ENCODE peak calls at places on chromosomes 13 and 19, in seven cellular contexts. K is T-cell; A is aorta; Q is iris pigment epithelial cell; M is GM23248; L is NCI-H187 treated with DMSO at 0.1 percent for 48 hours; H is stimulated activated CD4-positive, alpha-beta T cell treated with anti-CD3 and anti-CD28 coated beads, TNF-alpha, amount 100 ng/mL, for 24 hours. C is an unnamed sample.

GRCh38 chr19:51370230-51370629 is 1.4 kb upstream of the CLDND2 start:
- DNase-seq in L (no peak), M (no peak), A (no peak), Q (no peak), K (no peak), H (no peak), C (no peak)

GRCh38 chr19:38183227-38183914 is 40.7 kb downstream of the DPF1 start:
- DNase-seq in Q (peak; percentile 42), H (no peak), K (no peak), A (no peak), M (peak; percentile 61), L (no peak), C (no peak)

GRCh38 chr19:38273499-38273898 is 9.1 kb downstream of the SPINT2 start:
- DNase-seq in Q (no peak), L (no peak), H (no peak), M (no peak), A (no peak), K (no peak), C (peak; percentile 66)

GRCh38 chr13:95920485-95920884 is 132.7 kb downstream of the UGGT2 start:
- DNase-seq in H (no peak), K (no peak), A (no peak), Q (no peak), L (no peak), M (no peak), C (peak; percentile 7)

GRCh38 chr19:47028372-47028672 is 8.7 kb downstream of the NPAS1 start:
- DNase-seq in A (no peak), Q (no peak), H (no peak), L (no peak), M (no peak), K (no peak), C (no peak)

GRCh38 chr13:35566340-35566739 is 89.9 kb upstream of the MAB21L1 start:
- DNase-seq in A (no peak), L (no peak), H (no peak), M (no peak), Q (peak; percentile 6), K (no peak), C (no peak)

GRCh38 chr19:5921777-5922176 is 7.7 kb downstream of the CAPS start:
- DNase-seq in K (no peak), H (no peak), L (no peak), A (no peak), M (no peak), Q (no peak), C (no peak)

GRCh38 chr19:16739546-16739945 is 19.9 kb downstream of the NWD1 start:
- DNase-seq in A (no peak), K (no peak), M (peak; percentile 13), L (no peak), Q (no peak), H (no peak), C (no peak)

GRCh38 chr13:35882722-35883497 is 248.3 kb downstream of the DCLK1 start:
- DNase-seq in Q (peak; percentile 51), H (no peak), K (no peak), M (no peak), L (no peak), A (no peak), C (peak; percentile 69)

GRCh38 chr19:47381653-47382279 is 32.7 kb downstream of the DHX34 start:
- DNase-seq in Q (no peak), M (no peak), L (no peak), A (no peak), H (no peak), K (peak; percentile 40), C (no peak)

GRCh38 chr13:40666905-40667621 is 622 bp upstream of the FOXO1 start:
- DNase-seq in K (no peak), M (peak; percentile 77), H (no peak), A (peak; percentile 77), L (no peak), Q (no peak), C (no peak)

GRCh38 chr19:3374369-3375112 is 8.2 kb downstream of the NFIC start:
- DNase-seq in Q (no peak), L (no peak), H (no peak), K (no peak), A (no peak), M (no peak), C (no peak)

GRCh38 chr13:77898097-77898496 is 20.5 kb downstream of the EDNRB start:
- DNase-seq in H (no peak), Q (no peak), L (no peak), A (no peak), K (no peak), M (peak; percentile 64), C (peak; percentile 84)

GRCh38 chr19:46069841-46070341 is 29.1 kb upstream of the IGFL4 start:
- DNase-seq in H (no peak), Q (peak; percentile 89), M (peak; percentile 90), L (no peak), A (no peak), K (no peak), C (no peak)

GRCh38 chr19:11180346-11180745 is 17.0 kb downstream of the KANK2 start:
- DNase-seq in Q (no peak), M (peak; percentile 69), A (no peak), K (no peak), L (no peak), H (no peak), C (no peak)

GRCh38 chr13:19606152-19606551 is 27.3 kb upstream of the MPHOSPH8 start:
- DNase-seq in M (peak; percentile 36), H (no peak), A (no peak), L (no peak), K (no peak), Q (peak; percentile 23), C (no peak)